ENCODE peak calls at places on chromosomes 12 and 14, in seven cellular contexts. One of them, this sample, is unnamed.

GRCh38 chr14:103727313-103728000 is 11.8 kb downstream of the ZFYVE21 start:
- DNase-seq in tibial nerve: no peak
- DNase-seq in HepG2: no peak
- DNase-seq in body of pancreas: peak; percentile 61
- DNase-seq in right lobe of liver: no peak
- DNase-seq in ovary: peak; percentile 37
- DNase-seq in suprapubic skin: no peak
- DNase-seq in this sample: no peak

GRCh38 chr14:95784137-95784536 is 70.2 kb upstream of the TCL1A start:
- DNase-seq in tibial nerve: no peak
- DNase-seq in suprapubic skin: no peak
- DNase-seq in body of pancreas: peak; percentile 17
- DNase-seq in HepG2: peak; percentile 16
- DNase-seq in right lobe of liver: no peak
- DNase-seq in ovary: no peak
- DNase-seq in this sample: peak; percentile 34

GRCh38 chr12:2212971-2213869 is 160.4 kb downstream of the CACNA1C start:
- DNase-seq in right lobe of liver: no peak
- DNase-seq in tibial nerve: no peak
- DNase-seq in ovary: no peak
- DNase-seq in suprapubic skin: no peak
- DNase-seq in body of pancreas: peak; percentile 40
- DNase-seq in HepG2: no peak
- DNase-seq in this sample: no peak

GRCh38 chr14:102094101-102094500 is 7.3 kb upstream of the HSP90AA1 start:
- DNase-seq in tibial nerve: no peak
- DNase-seq in ovary: no peak
- DNase-seq in HepG2: no peak
- DNase-seq in right lobe of liver: no peak
- DNase-seq in body of pancreas: no peak
- DNase-seq in suprapubic skin: no peak
- DNase-seq in this sample: no peak

GRCh38 chr12:43306066-43306465 is 245.9 kb downstream of the ADAMTS20 start:
- DNase-seq in tibial nerve: no peak
- DNase-seq in body of pancreas: peak; percentile 8
- DNase-seq in ovary: no peak
- DNase-seq in suprapubic skin: no peak
- DNase-seq in right lobe of liver: no peak
- DNase-seq in HepG2: no peak
- DNase-seq in this sample: peak; percentile 78

GRCh38 chr12:116853507-116853906 is 27.7 kb downstream of the HRK start:
- DNase-seq in tibial nerve: no peak
- DNase-seq in body of pancreas: no peak
- DNase-seq in HepG2: no peak
- DNase-seq in right lobe of liver: no peak
- DNase-seq in ovary: no peak
- DNase-seq in suprapubic skin: no peak
- DNase-seq in this sample: no peak

GRCh38 chr12:13250416-13250815 is 53.9 kb downstream of the EMP1 start:
- DNase-seq in HepG2: no peak
- DNase-seq in body of pancreas: no peak
- DNase-seq in tibial nerve: no peak
- DNase-seq in right lobe of liver: no peak
- DNase-seq in ovary: no peak
- DNase-seq in suprapubic skin: no peak
- DNase-seq in this sample: no peak

GRCh38 chr12:57899010-57899662 is 42.2 kb upstream of the ATP23 start:
- DNase-seq in body of pancreas: peak; percentile 13
- DNase-seq in ovary: peak; percentile 71
- DNase-seq in right lobe of liver: no peak
- DNase-seq in suprapubic skin: no peak
- DNase-seq in tibial nerve: no peak
- DNase-seq in HepG2: no peak
- DNase-seq in this sample: no peak

GRCh38 chr12:65657635-65658034 is 166.6 kb upstream of the HMGA2 start:
- DNase-seq in suprapubic skin: no peak
- DNase-seq in tibial nerve: no peak
- DNase-seq in right lobe of liver: no peak
- DNase-seq in body of pancreas: no peak
- DNase-seq in HepG2: no peak
- DNase-seq in ovary: no peak
- DNase-seq in this sample: no peak

GRCh38 chr14:32567543-32568384 is 238.7 kb downstream of the AKAP6 start:
- DNase-seq in HepG2: no peak
- DNase-seq in suprapubic skin: no peak
- DNase-seq in tibial nerve: no peak
- DNase-seq in right lobe of liver: no peak
- DNase-seq in body of pancreas: no peak
- DNase-seq in ovary: no peak
- DNase-seq in this sample: no peak

GRCh38 chr12:16258963-16259362 is 18.5 kb downstream of the SLC15A5 start:
- DNase-seq in HepG2: no peak
- DNase-seq in right lobe of liver: no peak
- DNase-seq in tibial nerve: no peak
- DNase-seq in ovary: no peak
- DNase-seq in body of pancreas: no peak
- DNase-seq in suprapubic skin: no peak
- DNase-seq in this sample: no peak

GRCh38 chr12:62522984-62523383 is 56.4 kb downstream of the MON2 start:
- DNase-seq in body of pancreas: no peak
- DNase-seq in suprapubic skin: no peak
- DNase-seq in tibial nerve: no peak
- DNase-seq in HepG2: no peak
- DNase-seq in right lobe of liver: no peak
- DNase-seq in ovary: no peak
- DNase-seq in this sample: peak; percentile 22

GRCh38 chr14:49950275-49951250 is 57.7 kb downstream of the ARF6 start:
- DNase-seq in right lobe of liver: peak; percentile 60
- DNase-seq in ovary: no peak
- DNase-seq in HepG2: no peak
- DNase-seq in tibial nerve: no peak
- DNase-seq in suprapubic skin: peak; percentile 83
- DNase-seq in body of pancreas: peak; percentile 79
- DNase-seq in this sample: no peak

GRCh38 chr12:124394462-124395128 is 99.7 kb downstream of the RFLNA start:
- DNase-seq in suprapubic skin: no peak
- DNase-seq in body of pancreas: no peak
- DNase-seq in HepG2: no peak
- DNase-seq in tibial nerve: no peak
- DNase-seq in right lobe of liver: no peak
- DNase-seq in ovary: peak; percentile 62
- DNase-seq in this sample: no peak

GRCh38 chr12:21566223-21566906 is 38.3 kb downstream of the GYS2 start:
- DNase-seq in right lobe of liver: no peak
- DNase-seq in HepG2: peak; percentile 32
- DNase-seq in tibial nerve: no peak
- DNase-seq in suprapubic skin: no peak
- DNase-seq in ovary: no peak
- DNase-seq in body of pancreas: no peak
- DNase-seq in this sample: no peak

GRCh38 chr12:92199846-92200576 is 54.4 kb upstream of the BTG1 start:
- DNase-seq in right lobe of liver: no peak
- DNase-seq in ovary: no peak
- DNase-seq in body of pancreas: no peak
- DNase-seq in tibial nerve: no peak
- DNase-seq in HepG2: no peak
- DNase-seq in suprapubic skin: no peak
- DNase-seq in this sample: no peak

GRCh38 chr12:22684526-22685118 is 59.7 kb downstream of the ETNK1 start:
- DNase-seq in HepG2: peak; percentile 17
- DNase-seq in ovary: no peak
- DNase-seq in suprapubic skin: no peak
- DNase-seq in tibial nerve: no peak
- DNase-seq in right lobe of liver: no peak
- DNase-seq in body of pancreas: no peak
- DNase-seq in this sample: peak; percentile 84

GRCh38 chr14:106277503-106277902 is 751.1 kb downstream of the TMEM121 start:
- DNase-seq in HepG2: peak; percentile 4
- DNase-seq in right lobe of liver: no peak
- DNase-seq in suprapubic skin: no peak
- DNase-seq in ovary: no peak
- DNase-seq in tibial nerve: no peak
- DNase-seq in body of pancreas: peak; percentile 41
- DNase-seq in this sample: peak; percentile 8

DNA sequence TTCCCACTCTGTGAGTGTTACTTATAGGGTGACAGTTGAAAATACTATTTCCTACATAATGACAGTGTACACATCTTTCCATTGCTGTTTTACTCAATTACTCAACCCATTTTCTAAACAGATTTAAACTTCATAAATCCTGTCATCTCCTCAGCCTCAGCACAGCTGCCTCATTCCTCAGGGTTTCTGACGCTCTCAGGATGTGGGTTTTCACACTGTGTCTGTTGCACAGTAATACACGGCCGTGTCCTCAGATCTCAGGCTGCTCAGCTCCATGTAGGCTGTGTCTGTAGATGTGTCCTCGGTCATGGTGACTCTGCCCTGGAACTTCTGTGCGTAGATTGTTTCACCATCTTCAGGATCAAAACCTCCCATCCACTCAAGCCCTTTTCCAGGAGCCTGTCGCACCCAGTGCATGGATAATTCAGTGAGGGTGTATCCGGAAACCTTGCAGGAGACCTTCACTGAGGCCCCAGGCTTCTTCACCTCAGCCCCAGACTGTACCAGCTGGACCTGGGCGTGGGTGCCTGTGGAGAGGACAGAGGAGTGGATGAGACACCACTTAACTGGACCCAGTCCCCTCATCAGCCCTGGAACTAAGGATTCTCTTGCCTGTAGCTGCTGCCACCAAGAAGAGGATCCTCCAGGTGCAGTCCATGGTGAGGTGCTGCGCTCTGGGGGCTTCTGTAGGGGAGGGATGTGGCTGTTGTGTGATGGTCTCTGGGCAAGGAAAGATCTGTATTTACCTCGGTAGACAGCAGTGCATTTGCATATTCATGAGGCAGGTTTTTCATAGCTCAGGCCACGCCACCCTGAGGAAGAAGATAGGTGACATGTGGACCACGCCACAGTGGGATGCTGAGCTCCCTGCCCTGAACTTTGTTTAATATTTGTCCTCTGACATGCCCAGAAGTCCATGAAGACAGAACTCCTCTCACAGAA is 750.2 kb downstream of the TMEM121 start:
- DNase-seq in suprapubic skin: no peak
- DNase-seq in right lobe of liver: no peak
- DNase-seq in tibial nerve: no peak
- DNase-seq in body of pancreas: no peak
- DNase-seq in HepG2: no peak
- DNase-seq in ovary: no peak
- DNase-seq in this sample: no peak
- TF ChIP-seq POLR2A in suprapubic skin: no peak
- TF ChIP-seq POLR2A in right lobe of liver: no peak
- TF ChIP-seq POLR2A in tibial nerve: no peak
- TF ChIP-seq POLR2A in body of pancreas: no peak
- TF ChIP-seq POLR2A in HepG2: no peak
- TF ChIP-seq POLR2A in ovary: no peak
- TF ChIP-seq POLR2A in this sample: no peak

GRCh38 chr12:6929806-6930452 is 2.2 kb downstream of the ATN1 start:
- DNase-seq in suprapubic skin: no peak
- DNase-seq in tibial nerve: no peak
- DNase-seq in HepG2: no peak
- DNase-seq in ovary: no peak
- DNase-seq in body of pancreas: no peak
- DNase-seq in right lobe of liver: no peak
- DNase-seq in this sample: no peak

GRCh38 chr12:6927999-6928702 is 392 bp downstream of the ATN1 start:
- DNase-seq in body of pancreas: peak; percentile 51
- DNase-seq in right lobe of liver: peak; percentile 41
- DNase-seq in HepG2: no peak
- DNase-seq in suprapubic skin: no peak
- DNase-seq in ovary: peak; percentile 72
- DNase-seq in tibial nerve: no peak
- DNase-seq in this sample: no peak

GRCh38 chr12:6927379-6927991 is at the start of gene ATN1:
- DNase-seq in ovary: peak; percentile 94
- DNase-seq in tibial nerve: peak; percentile 66
- DNase-seq in body of pancreas: peak; percentile 74
- DNase-seq in HepG2: no peak
- DNase-seq in right lobe of liver: peak; percentile 73
- DNase-seq in suprapubic skin: no peak
- DNase-seq in this sample: peak; percentile 59

GRCh38 chr12:6925543-6926279 is 2.0 kb upstream of the ATN1 start:
- DNase-seq in HepG2: no peak
- DNase-seq in body of pancreas: peak; percentile 71
- DNase-seq in ovary: peak; percentile 86
- DNase-seq in suprapubic skin: no peak
- DNase-seq in right lobe of liver: peak; percentile 63
- DNase-seq in tibial nerve: peak; percentile 52
- DNase-seq in this sample: no peak

GRCh38 chr12:6928703-6929407 is 1.1 kb downstream of the ATN1 start:
- DNase-seq in suprapubic skin: no peak
- DNase-seq in ovary: no peak
- DNase-seq in body of pancreas: no peak
- DNase-seq in HepG2: no peak
- DNase-seq in right lobe of liver: no peak
- DNase-seq in tibial nerve: no peak
- DNase-seq in this sample: no peak
- TF ChIP-seq POLR2A in suprapubic skin: no peak
- TF ChIP-seq POLR2A in ovary: peak; percentile 31
- TF ChIP-seq POLR2A in body of pancreas: no peak
- TF ChIP-seq POLR2A in HepG2: no peak
- TF ChIP-seq POLR2A in right lobe of liver: no peak
- TF ChIP-seq POLR2A in tibial nerve: no peak
- TF ChIP-seq POLR2A in this sample: no peak

DNA sequence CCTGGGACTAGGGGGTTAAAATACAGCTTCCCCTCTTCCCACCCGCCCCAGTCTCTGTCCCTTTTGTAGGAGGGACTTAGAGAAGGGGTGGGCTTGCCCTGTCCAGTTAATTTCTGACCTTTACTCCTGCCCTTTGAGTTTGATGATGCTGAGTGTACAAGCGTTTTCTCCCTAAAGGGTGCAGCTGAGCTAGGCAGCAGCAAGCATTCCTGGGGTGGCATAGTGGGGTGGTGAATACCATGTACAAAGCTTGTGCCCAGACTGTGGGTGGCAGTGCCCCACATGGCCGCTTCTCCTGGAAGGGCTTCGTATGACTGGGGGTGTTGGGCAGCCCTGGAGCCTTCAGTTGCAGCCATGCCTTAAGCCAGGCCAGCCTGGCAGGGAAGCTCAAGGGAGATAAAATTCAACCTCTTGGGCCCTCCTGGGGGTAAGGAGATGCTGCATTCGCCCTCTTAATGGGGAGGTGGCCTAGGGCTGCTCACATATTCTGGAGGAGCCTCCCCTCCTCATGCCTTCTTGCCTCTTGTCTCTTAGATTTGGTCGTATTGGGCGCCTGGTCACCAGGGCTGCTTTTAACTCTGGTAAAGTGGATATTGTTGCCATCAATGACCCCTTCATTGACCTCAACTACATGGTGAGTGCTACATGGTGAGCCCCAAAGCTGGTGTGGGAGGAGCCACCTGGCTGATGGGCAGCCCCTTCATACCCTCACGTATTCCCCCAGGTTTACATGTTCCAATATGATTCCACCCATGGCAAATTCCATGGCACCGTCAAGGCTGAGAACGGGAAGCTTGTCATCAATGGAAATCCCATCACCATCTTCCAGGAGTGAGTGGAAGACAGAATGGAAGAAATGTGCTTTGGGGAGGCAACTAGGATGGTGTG is 1.9 kb downstream of the GAPDH start:
- DNase-seq in suprapubic skin: no peak
- DNase-seq in right lobe of liver: no peak
- DNase-seq in ovary: no peak
- DNase-seq in body of pancreas: no peak
- DNase-seq in tibial nerve: no peak
- DNase-seq in HepG2: peak; percentile 23
- DNase-seq in this sample: peak; percentile 19
- TF ChIP-seq POLR2A in suprapubic skin: no peak
- TF ChIP-seq POLR2A in right lobe of liver: no peak
- TF ChIP-seq POLR2A in ovary: no peak
- TF ChIP-seq POLR2A in body of pancreas: no peak
- TF ChIP-seq POLR2A in tibial nerve: no peak
- TF ChIP-seq POLR2A in HepG2: no peak
- TF ChIP-seq POLR2A in this sample: peak; percentile 6

GRCh38 chr12:18737819-18738218 is at the start of the genes CAPZA3 and PLCZ1:
- DNase-seq in body of pancreas: no peak
- DNase-seq in HepG2: no peak
- DNase-seq in ovary: no peak
- DNase-seq in right lobe of liver: no peak
- DNase-seq in suprapubic skin: no peak
- DNase-seq in tibial nerve: no peak
- DNase-seq in this sample: no peak
- TF ChIP-seq POLR2A in body of pancreas: no peak
- TF ChIP-seq POLR2A in HepG2: no peak
- TF ChIP-seq POLR2A in ovary: no peak
- TF ChIP-seq POLR2A in right lobe of liver: no peak
- TF ChIP-seq POLR2A in suprapubic skin: no peak
- TF ChIP-seq POLR2A in tibial nerve: no peak
- TF ChIP-seq POLR2A in this sample: no peak

This sample was measured in NB4.